ENCODE peak calls at places on chromosomes 4 and X, in seven cellular contexts. R is pancreas; Q is psoas muscle; P is EH; N is activated naive CD4-positive, alpha-beta T cell treated with Interleukin-2 at 50 U/mL for 16 hours; T is stimulated activated CD4-positive, alpha-beta T cell treated with anti-CD3 and anti-CD28 coated beads, Interleukin-4, amount 100 ng/mL, for 4 hours; L is endothelial cell of umbilical vein. A is an unnamed sample.

GRCh38 chrX:11398139-11398538 is 104.9 kb downstream of the AMELX start:
- DNase-seq in N (no peak), L (no peak), P (no peak), R (no peak), Q (no peak), T (no peak), A (no peak)

GRCh38 chrX:131762802-131763234 is 218.9 kb downstream of the OR13H1 start:
- DNase-seq in Q (no peak), P (no peak), R (no peak), L (no peak), T (no peak), N (no peak), A (no peak)

GRCh38 chrX:136034622-136035021 is 49.4 kb downstream of the SLC9A6 start:
- DNase-seq in T (no peak), Q (no peak), N (no peak), R (no peak), L (no peak), P (peak), A (no peak)

GRCh38 chr4:121070696-121071639 is 1.4 kb downstream of the NDNF start:
- DNase-seq in T (peak), R (peak), N (peak), Q (peak), L (peak), P (peak), A (no peak)

GRCh38 chr4:158827475-158828085 is 58.8 kb downstream of the FNIP2 start:
- DNase-seq in T (no peak), Q (no peak), R (no peak), N (no peak), L (no peak), P (no peak), A (no peak)

GRCh38 chrX:69996102-69996468 is 53.7 kb downstream of the AWAT2 start:
- DNase-seq in P (no peak), R (no peak), T (no peak), Q (no peak), N (no peak), L (no peak), A (no peak)

GRCh38 chrX:20527458-20528099 is 260.9 kb upstream of the RPS6KA3 start:
- DNase-seq in R (no peak), Q (no peak), L (peak), N (no peak), P (peak), T (no peak), A (no peak)

GRCh38 chr4:26820346-26820745 is 40.3 kb upstream of the STIM2 start:
- DNase-seq in L (no peak), N (no peak), T (no peak), R (no peak), Q (no peak), P (no peak), A (no peak)

GRCh38 chr4:74793757-74794340 is 474 bp downstream of the BTC start:
- DNase-seq in N (no peak), R (peak), Q (peak), L (peak), P (peak), T (no peak), A (no peak)

GRCh38 chrX:51437521-51437920 is 58.9 kb downstream of the NUDT11 start:
- DNase-seq in R (no peak), L (no peak), N (no peak), Q (no peak), P (no peak), T (no peak), A (no peak)

GRCh38 chr4:123449780-123450179 is 53.2 kb downstream of the SPRY1 start:
- DNase-seq in T (no peak), N (no peak), R (no peak), L (peak), Q (no peak), P (peak), A (no peak)

GRCh38 chr4:184934184-184934583 is 84.1 kb upstream of the HELT start:
- DNase-seq in T (no peak), P (no peak), N (no peak), L (no peak), R (no peak), Q (no peak), A (no peak)

GRCh38 chrX:74325130-74326059 is 21.4 kb downstream of the ZCCHC13 start:
- DNase-seq in P (no peak), R (no peak), L (no peak), N (no peak), Q (no peak), T (no peak), A (no peak)

GRCh38 chr4:100095729-100096595 is 94.3 kb downstream of the DDIT4L start:
- DNase-seq in T (peak), N (peak), P (peak), R (peak), L (peak), Q (peak), A (peak)

GRCh38 chrX:13489451-13489850 is 80.0 kb upstream of the EGFL6 start:
- DNase-seq in Q (peak), P (peak), N (no peak), L (peak), R (no peak), T (no peak), A (no peak)

GRCh38 chrX:123993326-123993725 is 31.8 kb downstream of the STAG2 start:
- DNase-seq in L (peak), T (no peak), P (peak), N (no peak), Q (no peak), R (no peak), A (no peak)

GRCh38 chrX:68735266-68735665 is 87.8 kb downstream of the STARD8 start:
- DNase-seq in R (no peak), P (no peak), T (no peak), N (no peak), L (no peak), Q (no peak), A (no peak)

GRCh38 chrX:52424658-52425057 is 55.8 kb downstream of the XAGE2 start:
- DNase-seq in R (no peak), T (no peak), P (peak), N (no peak), L (no peak), Q (no peak), A (no peak)

GRCh38 chr4:76194325-76194724 is 19.3 kb downstream of the SCARB2 start:
- DNase-seq in T (no peak), R (no peak), Q (no peak), L (peak), P (peak), N (no peak), A (no peak)

GRCh38 chrX:17072726-17073125 is 126.3 kb downstream of the REPS2 start:
- DNase-seq in R (no peak), T (no peak), N (no peak), Q (no peak), L (no peak), P (peak), A (no peak)

GRCh38 chrX:123756320-123756719 is 23.5 kb upstream of the THOC2 start:
- DNase-seq in L (peak), T (no peak), N (no peak), R (no peak), P (peak), Q (no peak), A (no peak)

GRCh38 chr4:147492761-147493160 is 11.9 kb downstream of the EDNRA start:
- DNase-seq in P (peak), N (no peak), Q (no peak), L (peak), T (no peak), R (no peak), A (no peak)

GRCh38 chr4:98448923-98449322 is 187.7 kb downstream of the RAP1GDS1 start:
- DNase-seq in Q (no peak), T (no peak), N (no peak), R (no peak), L (no peak), P (no peak), A (no peak)

GRCh38 chr4:184815046-184815877 is 10.5 kb downstream of the ACSL1 start:
- DNase-seq in P (peak), Q (peak), R (peak), T (no peak), N (no peak), L (peak), A (no peak)

GRCh38 chrX:20432048-20432447 is 165.3 kb upstream of the RPS6KA3 start:
- DNase-seq in T (no peak), L (no peak), R (no peak), P (peak), Q (no peak), N (no peak), A (no peak)

GRCh38 chr4:110249687-110250387 is 51.4 kb upstream of the ELOVL6 start:
- DNase-seq in P (no peak), Q (no peak), L (no peak), N (no peak), R (no peak), T (no peak), A (no peak)

GRCh38 chrX:40155617-40156471 is 58.1 kb upstream of the BCOR start:
- DNase-seq in T (no peak), N (peak), P (no peak), L (no peak), Q (no peak), R (peak), A (no peak)

GRCh38 chrX:103293118-103293517 is 16.6 kb upstream of the TCEAL5 start:
- DNase-seq in P (no peak), Q (no peak), R (no peak), N (no peak), T (no peak), L (no peak), A (no peak)

A was measured in T-helper 17 cell.